ENCODE peak calls at places on chromosome 5, in four cellular contexts. One of them, this sample, is unnamed.

GRCh38 chr5:180075703-180076102 is 4.1 kb upstream of the RNF130 start:
- DNase-seq in AG10803: no peak
- DNase-seq in fibroblast of mammary gland: no peak
- DNase-seq in epithelial cell of esophagus: no peak
- DNase-seq in this sample: no peak

GRCh38 chr5:127612441-127613141 is 36.3 kb upstream of the CTXN3 start:
- DNase-seq in AG10803: no peak
- DNase-seq in fibroblast of mammary gland: no peak
- DNase-seq in epithelial cell of esophagus: peak
- DNase-seq in this sample: no peak

GRCh38 chr5:77213601-77214000 is 3.1 kb downstream of the PDE8B start:
- DNase-seq in AG10803: no peak
- DNase-seq in fibroblast of mammary gland: no peak
- DNase-seq in epithelial cell of esophagus: no peak
- DNase-seq in this sample: no peak

GRCh38 chr5:55865831-55866230 is 14.7 kb downstream of the IL31RA start:
- DNase-seq in AG10803: peak
- DNase-seq in fibroblast of mammary gland: peak
- DNase-seq in epithelial cell of esophagus: peak
- DNase-seq in this sample: no peak

GRCh38 chr5:133962801-133963476 is 5.5 kb downstream of the C5orf15 start:
- DNase-seq in AG10803: peak
- DNase-seq in fibroblast of mammary gland: peak
- DNase-seq in epithelial cell of esophagus: no peak
- DNase-seq in this sample: no peak

GRCh38 chr5:1172007-1172581 is 29.3 kb upstream of the SLC6A19 start:
- DNase-seq in AG10803: no peak
- DNase-seq in fibroblast of mammary gland: no peak
- DNase-seq in epithelial cell of esophagus: no peak
- DNase-seq in this sample: no peak

GRCh38 chr5:123119334-123119986 is 30.4 kb downstream of the PRDM6 start:
- DNase-seq in AG10803: peak
- DNase-seq in fibroblast of mammary gland: no peak
- DNase-seq in epithelial cell of esophagus: no peak
- DNase-seq in this sample: peak

GRCh38 chr5:162248107-162248713 is 180.6 kb downstream of the GABRG2 start:
- DNase-seq in AG10803: no peak
- DNase-seq in fibroblast of mammary gland: no peak
- DNase-seq in epithelial cell of esophagus: no peak
- DNase-seq in this sample: peak

GRCh38 chr5:90337449-90338052 is 72.0 kb downstream of the CETN3 start:
- DNase-seq in AG10803: no peak
- DNase-seq in fibroblast of mammary gland: no peak
- DNase-seq in epithelial cell of esophagus: no peak
- DNase-seq in this sample: no peak

GRCh38 chr5:59683311-59683710 is 210.2 kb downstream of the PDE4D start:
- DNase-seq in AG10803: no peak
- DNase-seq in fibroblast of mammary gland: no peak
- DNase-seq in epithelial cell of esophagus: no peak
- DNase-seq in this sample: no peak

GRCh38 chr5:74798977-74799911 is 32.2 kb downstream of the NSA2 start:
- DNase-seq in AG10803: no peak
- DNase-seq in fibroblast of mammary gland: peak
- DNase-seq in epithelial cell of esophagus: no peak
- DNase-seq in this sample: no peak

GRCh38 chr5:18745988-18746615 is 1111.8 kb downstream of the TAF11L14 start:
- DNase-seq in AG10803: no peak
- DNase-seq in fibroblast of mammary gland: peak
- DNase-seq in epithelial cell of esophagus: no peak
- DNase-seq in this sample: no peak

GRCh38 chr5:95864944-95865504 is 42.5 kb upstream of the GLRX start:
- DNase-seq in AG10803: no peak
- DNase-seq in fibroblast of mammary gland: no peak
- DNase-seq in epithelial cell of esophagus: peak
- DNase-seq in this sample: peak

GRCh38 chr5:92758552-92758951 is 822.5 kb downstream of the NR2F1-AS1 start:
- DNase-seq in AG10803: peak
- DNase-seq in fibroblast of mammary gland: peak
- DNase-seq in epithelial cell of esophagus: peak
- DNase-seq in this sample: peak

GRCh38 chr5:173001229-173001841 is 17.8 kb downstream of the ATP6V0E1 start:
- DNase-seq in AG10803: no peak
- DNase-seq in fibroblast of mammary gland: no peak
- DNase-seq in epithelial cell of esophagus: no peak
- DNase-seq in this sample: no peak

GRCh38 chr5:42392917-42393316 is 30.3 kb upstream of the GHR start:
- DNase-seq in AG10803: no peak
- DNase-seq in fibroblast of mammary gland: no peak
- DNase-seq in epithelial cell of esophagus: no peak
- DNase-seq in this sample: no peak

GRCh38 chr5:32261198-32261597 is 51.5 kb downstream of the MTMR12 start:
- DNase-seq in AG10803: no peak
- DNase-seq in fibroblast of mammary gland: no peak
- DNase-seq in epithelial cell of esophagus: no peak
- DNase-seq in this sample: no peak

GRCh38 chr5:20305463-20305862 is 317.5 kb upstream of the CDH18 start:
- DNase-seq in AG10803: no peak
- DNase-seq in fibroblast of mammary gland: no peak
- DNase-seq in epithelial cell of esophagus: no peak
- DNase-seq in this sample: no peak

GRCh38 chr5:179297026-179297425 is 48.2 kb downstream of the ADAMTS2 start:
- DNase-seq in AG10803: no peak
- DNase-seq in fibroblast of mammary gland: no peak
- DNase-seq in epithelial cell of esophagus: no peak
- DNase-seq in this sample: no peak

GRCh38 chr5:108748354-108749129 is 845 bp downstream of the FER start:
- DNase-seq in AG10803: peak
- DNase-seq in fibroblast of mammary gland: peak
- DNase-seq in epithelial cell of esophagus: peak
- DNase-seq in this sample: peak
- TF ChIP-seq CTCF in AG10803: no peak
- TF ChIP-seq CTCF in fibroblast of mammary gland: no peak
- TF ChIP-seq CTCF in epithelial cell of esophagus: no peak
- TF ChIP-seq CTCF in this sample: no peak

GRCh38 chr5:149474198-149474597 is 77.0 kb downstream of the CSNK1A1 start:
- DNase-seq in AG10803: no peak
- DNase-seq in fibroblast of mammary gland: peak
- DNase-seq in epithelial cell of esophagus: peak
- DNase-seq in this sample: peak
- TF ChIP-seq CTCF in AG10803: no peak
- TF ChIP-seq CTCF in fibroblast of mammary gland: no peak
- TF ChIP-seq CTCF in epithelial cell of esophagus: peak
- TF ChIP-seq CTCF in this sample: no peak

GRCh38 chr5:57082441-57083067 is 91.3 kb upstream of the GPBP1 start:
- DNase-seq in AG10803: peak
- DNase-seq in fibroblast of mammary gland: peak
- DNase-seq in epithelial cell of esophagus: peak
- DNase-seq in this sample: peak
- TF ChIP-seq CTCF in AG10803: peak
- TF ChIP-seq CTCF in fibroblast of mammary gland: peak
- TF ChIP-seq CTCF in epithelial cell of esophagus: peak
- TF ChIP-seq CTCF in this sample: peak

DNA sequence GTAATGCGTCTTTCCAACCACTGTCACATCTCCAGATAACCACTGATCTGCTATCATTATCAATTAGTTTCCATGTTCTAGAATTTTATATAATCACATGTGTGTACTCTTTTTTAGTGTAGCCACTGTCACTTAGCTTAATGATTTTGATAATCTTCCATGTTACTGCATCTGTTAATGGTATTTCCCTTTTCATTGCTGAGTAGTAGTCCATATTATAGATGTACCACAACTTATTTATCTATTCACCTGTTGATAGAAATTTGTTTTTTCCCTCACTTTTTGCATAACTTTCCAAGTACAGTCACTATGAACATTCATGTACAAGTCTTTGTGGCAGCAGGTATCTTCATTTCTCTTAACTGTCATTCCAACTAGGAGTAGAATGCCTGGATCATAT is 30.3 kb upstream of the RPS23 start:
- DNase-seq in AG10803: no peak
- DNase-seq in fibroblast of mammary gland: no peak
- DNase-seq in epithelial cell of esophagus: no peak
- DNase-seq in this sample: no peak
- TF ChIP-seq CTCF in AG10803: no peak
- TF ChIP-seq CTCF in fibroblast of mammary gland: no peak
- TF ChIP-seq CTCF in epithelial cell of esophagus: no peak
- TF ChIP-seq CTCF in this sample: no peak

GRCh38 chr5:177116631-177117373 is 16.8 kb upstream of the NSD1 start:
- DNase-seq in AG10803: peak
- DNase-seq in fibroblast of mammary gland: peak
- DNase-seq in epithelial cell of esophagus: peak
- DNase-seq in this sample: no peak

GRCh38 chr5:177112589-177113220 is 20.9 kb upstream of the NSD1 start:
- DNase-seq in AG10803: no peak
- DNase-seq in fibroblast of mammary gland: no peak
- DNase-seq in epithelial cell of esophagus: no peak
- DNase-seq in this sample: no peak

GRCh38 chr5:177111720-177112394 is 21.7 kb upstream of the NSD1 start:
- DNase-seq in AG10803: no peak
- DNase-seq in fibroblast of mammary gland: peak
- DNase-seq in epithelial cell of esophagus: peak
- DNase-seq in this sample: peak

GRCh38 chr5:177117441-177118045 is 16.0 kb upstream of the NSD1 start:
- DNase-seq in AG10803: no peak
- DNase-seq in fibroblast of mammary gland: no peak
- DNase-seq in epithelial cell of esophagus: no peak
- DNase-seq in this sample: no peak

DNA sequence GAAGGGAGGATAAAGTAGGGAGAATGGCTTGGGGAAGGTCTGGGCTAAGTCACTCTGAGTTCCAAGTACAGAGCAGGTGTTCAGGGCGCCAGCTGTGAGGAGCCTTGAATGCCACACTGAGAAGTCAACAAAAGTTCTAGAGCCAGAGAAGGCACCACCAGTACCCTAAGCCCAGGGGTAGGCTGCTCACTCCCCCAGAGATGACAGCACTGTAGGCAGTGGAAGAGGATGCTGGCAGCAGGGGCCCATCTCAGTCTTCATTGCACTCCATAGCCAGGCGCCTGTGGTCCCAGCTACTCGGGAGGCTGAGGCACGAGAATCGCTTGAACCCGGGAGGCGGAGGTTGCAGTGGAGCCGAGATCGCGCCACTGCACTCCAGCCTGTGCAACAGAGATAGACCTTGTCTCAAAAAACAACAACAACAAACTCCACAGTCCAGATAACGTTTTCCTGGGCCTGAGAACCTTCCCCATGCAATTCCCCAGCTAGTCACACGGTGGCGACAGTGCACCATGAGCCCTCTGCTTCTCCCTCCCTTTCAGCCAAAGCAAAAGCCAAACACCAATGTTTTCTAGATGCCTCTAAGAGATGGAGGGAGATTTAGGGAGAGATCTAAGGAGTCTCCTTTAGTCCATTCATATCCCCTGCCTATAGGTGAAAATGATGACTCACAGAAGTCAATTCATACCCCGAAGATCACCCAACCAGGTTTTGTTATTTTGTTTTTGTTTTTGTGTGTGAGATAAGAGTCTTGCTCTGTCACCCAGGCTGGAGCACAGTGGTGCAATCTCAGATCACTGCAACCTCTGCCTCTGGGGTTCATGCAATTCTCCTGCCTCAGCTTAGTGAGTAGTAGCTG is 19.8 kb upstream of the NSD1 start:
- DNase-seq in AG10803: peak
- DNase-seq in fibroblast of mammary gland: peak
- DNase-seq in epithelial cell of esophagus: peak
- DNase-seq in this sample: peak
- TF ChIP-seq CTCF in AG10803: peak
- TF ChIP-seq CTCF in fibroblast of mammary gland: peak
- TF ChIP-seq CTCF in epithelial cell of esophagus: peak
- TF ChIP-seq CTCF in this sample: peak

DNA sequence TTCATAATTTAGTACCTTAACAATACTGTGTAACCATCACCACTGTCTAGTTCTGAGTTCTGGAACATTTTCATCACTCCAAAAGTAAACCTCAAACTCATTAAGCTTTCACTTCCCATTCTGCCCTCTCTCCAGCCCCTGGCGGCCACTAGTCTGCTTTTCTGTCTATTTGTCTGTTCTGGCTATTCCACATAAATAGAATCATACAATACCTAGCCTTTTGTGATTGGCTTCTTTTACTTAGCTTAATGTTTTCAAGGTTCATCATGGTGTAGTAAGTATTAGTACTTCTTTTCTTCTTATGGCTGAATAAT is 138.7 kb downstream of the RAPGEF6 start:
- DNase-seq in AG10803: no peak
- DNase-seq in fibroblast of mammary gland: no peak
- DNase-seq in epithelial cell of esophagus: no peak
- DNase-seq in this sample: no peak
- TF ChIP-seq CTCF in AG10803: no peak
- TF ChIP-seq CTCF in fibroblast of mammary gland: no peak
- TF ChIP-seq CTCF in epithelial cell of esophagus: no peak
- TF ChIP-seq CTCF in this sample: no peak

DNA sequence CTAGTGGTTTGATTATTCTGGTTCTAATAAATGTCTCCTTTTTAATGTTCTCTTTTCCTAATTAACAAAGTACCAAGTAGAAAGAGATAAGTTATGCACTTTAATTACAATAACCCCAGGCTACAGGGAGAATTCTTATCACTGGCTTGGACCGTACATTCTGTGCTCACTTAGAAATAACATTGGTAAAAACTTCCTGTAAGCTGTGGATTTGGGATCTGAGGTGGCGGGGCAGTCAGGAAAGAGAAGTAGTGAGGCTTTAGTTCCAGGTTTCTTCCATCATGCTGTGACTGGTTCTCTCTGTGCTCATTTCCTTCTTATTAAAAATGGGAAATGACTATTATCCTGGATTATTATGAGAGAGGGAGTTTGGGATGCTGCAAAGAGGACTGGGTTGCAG is 142.0 kb downstream of the EGFLAM start:
- DNase-seq in AG10803: no peak
- DNase-seq in fibroblast of mammary gland: no peak
- DNase-seq in epithelial cell of esophagus: no peak
- DNase-seq in this sample: no peak
- TF ChIP-seq CTCF in AG10803: no peak
- TF ChIP-seq CTCF in fibroblast of mammary gland: no peak
- TF ChIP-seq CTCF in epithelial cell of esophagus: no peak
- TF ChIP-seq CTCF in this sample: no peak

DNA sequence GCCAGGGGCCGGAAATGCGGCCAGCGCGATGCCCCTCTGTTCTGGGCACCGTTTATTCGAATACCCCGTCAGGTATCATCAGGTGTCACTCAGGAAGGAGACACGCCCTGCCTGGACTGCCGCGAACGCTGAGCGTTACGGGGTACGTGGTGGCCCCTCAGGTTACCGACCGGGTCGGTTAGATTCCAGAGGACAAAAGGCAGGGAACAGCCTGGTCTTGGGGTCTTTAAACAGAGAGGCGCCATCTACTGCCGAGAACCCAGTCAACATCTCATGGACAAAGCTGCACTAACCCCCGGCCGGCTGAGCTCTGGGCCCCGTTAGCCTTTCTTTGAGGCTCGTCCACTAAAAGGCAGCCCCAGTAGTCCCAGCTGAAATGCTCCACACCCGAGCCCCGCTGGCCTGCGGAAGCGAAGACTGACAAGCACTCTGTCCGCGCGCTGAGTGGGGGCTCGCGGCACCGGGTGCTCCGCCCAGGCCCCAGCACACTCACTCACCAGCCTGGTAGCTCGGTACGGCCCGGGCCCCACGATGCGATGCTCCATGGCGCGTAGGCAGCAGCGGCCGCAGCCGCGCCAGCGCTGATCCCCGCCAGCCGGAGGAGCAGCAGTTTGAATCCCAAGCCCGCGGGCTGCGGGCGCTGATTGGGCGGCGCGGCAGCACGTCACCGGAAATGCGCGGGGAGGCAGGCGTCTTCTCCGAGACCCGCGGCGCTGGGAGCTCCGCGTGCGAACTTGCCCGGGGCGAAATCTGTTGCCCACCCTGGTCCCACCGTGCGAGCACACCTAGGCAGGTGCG is at the start of gene DEPDC1B:
- DNase-seq in AG10803: peak
- DNase-seq in fibroblast of mammary gland: peak
- DNase-seq in epithelial cell of esophagus: peak
- DNase-seq in this sample: peak
- TF ChIP-seq CTCF in AG10803: peak
- TF ChIP-seq CTCF in fibroblast of mammary gland: peak
- TF ChIP-seq CTCF in epithelial cell of esophagus: peak
- TF ChIP-seq CTCF in this sample: peak